ENCODE peak calls at places on chromosomes 1 and 21, in ten cellular contexts. One of them, this sample, is unnamed.

GRCh38 chr1:229557214-229557850 is 1.2 kb downstream of the ABCB10 start:
- DNase-seq in mammary epithelial cell: no peak
- DNase-seq in GM20000: peak; percentile 62
- DNase-seq in Kasumi-1: peak; percentile 28
- DNase-seq in nucleus accumbens: no peak
- DNase-seq in caudate nucleus: no peak
- DNase-seq in iPS-NIHi11: no peak
- DNase-seq in activated CD8-positive, alpha-beta memory T cell treated with anti-CD3 and anti-CD28 coated beads, Interleukin-2, amount 10 ng/mL, durations not matched to agents 7 days and 5 days: peak; percentile 52
- DNase-seq in lung microvascular endothelial cell: peak; percentile 52
- DNase-seq in AG08396: no peak
- DNase-seq in this sample: peak; percentile 39

GRCh38 chr1:62856964-62857363 is 73.0 kb downstream of the ATG4C start:
- DNase-seq in mammary epithelial cell: no peak
- DNase-seq in GM20000: no peak
- DNase-seq in Kasumi-1: no peak
- DNase-seq in nucleus accumbens: no peak
- DNase-seq in caudate nucleus: no peak
- DNase-seq in iPS-NIHi11: no peak
- DNase-seq in activated CD8-positive, alpha-beta memory T cell treated with anti-CD3 and anti-CD28 coated beads, Interleukin-2, amount 10 ng/mL, durations not matched to agents 7 days and 5 days: no peak
- DNase-seq in lung microvascular endothelial cell: no peak
- DNase-seq in AG08396: no peak
- DNase-seq in this sample: no peak

GRCh38 chr1:55172272-55172671 is 42.9 kb downstream of the USP24 start:
- DNase-seq in mammary epithelial cell: no peak
- DNase-seq in GM20000: no peak
- DNase-seq in Kasumi-1: no peak
- DNase-seq in nucleus accumbens: no peak
- DNase-seq in caudate nucleus: no peak
- DNase-seq in iPS-NIHi11: no peak
- DNase-seq in activated CD8-positive, alpha-beta memory T cell treated with anti-CD3 and anti-CD28 coated beads, Interleukin-2, amount 10 ng/mL, durations not matched to agents 7 days and 5 days: no peak
- DNase-seq in lung microvascular endothelial cell: no peak
- DNase-seq in AG08396: no peak
- DNase-seq in this sample: no peak

GRCh38 chr21:29025328-29025713 is 853 bp downstream of the USP16 start:
- DNase-seq in mammary epithelial cell: peak; percentile 35
- DNase-seq in GM20000: no peak
- DNase-seq in Kasumi-1: no peak
- DNase-seq in nucleus accumbens: no peak
- DNase-seq in caudate nucleus: no peak
- DNase-seq in iPS-NIHi11: no peak
- DNase-seq in activated CD8-positive, alpha-beta memory T cell treated with anti-CD3 and anti-CD28 coated beads, Interleukin-2, amount 10 ng/mL, durations not matched to agents 7 days and 5 days: no peak
- DNase-seq in lung microvascular endothelial cell: peak; percentile 46
- DNase-seq in AG08396: no peak
- DNase-seq in this sample: no peak

GRCh38 chr1:190747643-190748186 is 270.1 kb upstream of the BRINP3 start:
- DNase-seq in mammary epithelial cell: no peak
- DNase-seq in GM20000: no peak
- DNase-seq in Kasumi-1: no peak
- DNase-seq in nucleus accumbens: no peak
- DNase-seq in caudate nucleus: no peak
- DNase-seq in iPS-NIHi11: no peak
- DNase-seq in activated CD8-positive, alpha-beta memory T cell treated with anti-CD3 and anti-CD28 coated beads, Interleukin-2, amount 10 ng/mL, durations not matched to agents 7 days and 5 days: no peak
- DNase-seq in lung microvascular endothelial cell: peak; percentile 20
- DNase-seq in AG08396: no peak
- DNase-seq in this sample: no peak

GRCh38 chr1:247286134-247286670 is 30.3 kb downstream of the VN1R5 start:
- DNase-seq in mammary epithelial cell: no peak
- DNase-seq in GM20000: no peak
- DNase-seq in Kasumi-1: no peak
- DNase-seq in nucleus accumbens: no peak
- DNase-seq in caudate nucleus: no peak
- DNase-seq in iPS-NIHi11: no peak
- DNase-seq in activated CD8-positive, alpha-beta memory T cell treated with anti-CD3 and anti-CD28 coated beads, Interleukin-2, amount 10 ng/mL, durations not matched to agents 7 days and 5 days: no peak
- DNase-seq in lung microvascular endothelial cell: no peak
- DNase-seq in AG08396: no peak
- DNase-seq in this sample: no peak

GRCh38 chr1:119390499-119390898 is 21.9 kb downstream of the HAO2 start:
- DNase-seq in mammary epithelial cell: no peak
- DNase-seq in GM20000: no peak
- DNase-seq in Kasumi-1: no peak
- DNase-seq in nucleus accumbens: no peak
- DNase-seq in caudate nucleus: no peak
- DNase-seq in iPS-NIHi11: no peak
- DNase-seq in activated CD8-positive, alpha-beta memory T cell treated with anti-CD3 and anti-CD28 coated beads, Interleukin-2, amount 10 ng/mL, durations not matched to agents 7 days and 5 days: no peak
- DNase-seq in lung microvascular endothelial cell: no peak
- DNase-seq in AG08396: no peak
- DNase-seq in this sample: no peak

GRCh38 chr1:27656157-27656893 is 15.7 kb downstream of the IFI6 start:
- DNase-seq in mammary epithelial cell: peak; percentile 65
- DNase-seq in GM20000: no peak
- DNase-seq in Kasumi-1: peak; percentile 36
- DNase-seq in nucleus accumbens: no peak
- DNase-seq in caudate nucleus: no peak
- DNase-seq in iPS-NIHi11: peak; percentile 60
- DNase-seq in activated CD8-positive, alpha-beta memory T cell treated with anti-CD3 and anti-CD28 coated beads, Interleukin-2, amount 10 ng/mL, durations not matched to agents 7 days and 5 days: no peak
- DNase-seq in lung microvascular endothelial cell: peak; percentile 51
- DNase-seq in AG08396: peak; percentile 75
- DNase-seq in this sample: peak; percentile 39

GRCh38 chr1:25645641-25646400 is 29.2 kb downstream of the MAN1C1 start:
- DNase-seq in mammary epithelial cell: no peak
- DNase-seq in GM20000: no peak
- DNase-seq in Kasumi-1: no peak
- DNase-seq in nucleus accumbens: no peak
- DNase-seq in caudate nucleus: no peak
- DNase-seq in iPS-NIHi11: no peak
- DNase-seq in activated CD8-positive, alpha-beta memory T cell treated with anti-CD3 and anti-CD28 coated beads, Interleukin-2, amount 10 ng/mL, durations not matched to agents 7 days and 5 days: peak; percentile 35
- DNase-seq in lung microvascular endothelial cell: no peak
- DNase-seq in AG08396: no peak
- DNase-seq in this sample: no peak

GRCh38 chr1:69766431-69766830 is 198.7 kb downstream of the LRRC7 start:
- DNase-seq in mammary epithelial cell: no peak
- DNase-seq in GM20000: no peak
- DNase-seq in Kasumi-1: no peak
- DNase-seq in nucleus accumbens: no peak
- DNase-seq in caudate nucleus: no peak
- DNase-seq in iPS-NIHi11: no peak
- DNase-seq in activated CD8-positive, alpha-beta memory T cell treated with anti-CD3 and anti-CD28 coated beads, Interleukin-2, amount 10 ng/mL, durations not matched to agents 7 days and 5 days: no peak
- DNase-seq in lung microvascular endothelial cell: no peak
- DNase-seq in AG08396: no peak
- DNase-seq in this sample: no peak

GRCh38 chr21:45530423-45531113 is 11.7 kb downstream of the SLC19A1 start:
- DNase-seq in mammary epithelial cell: no peak
- DNase-seq in GM20000: no peak
- DNase-seq in Kasumi-1: no peak
- DNase-seq in nucleus accumbens: no peak
- DNase-seq in caudate nucleus: no peak
- DNase-seq in iPS-NIHi11: no peak
- DNase-seq in activated CD8-positive, alpha-beta memory T cell treated with anti-CD3 and anti-CD28 coated beads, Interleukin-2, amount 10 ng/mL, durations not matched to agents 7 days and 5 days: no peak
- DNase-seq in lung microvascular endothelial cell: no peak
- DNase-seq in AG08396: no peak
- DNase-seq in this sample: no peak

GRCh38 chr1:116737855-116738318 is 16.3 kb upstream of the CD2 start:
- DNase-seq in mammary epithelial cell: no peak
- DNase-seq in GM20000: peak; percentile 68
- DNase-seq in Kasumi-1: no peak
- DNase-seq in nucleus accumbens: no peak
- DNase-seq in caudate nucleus: no peak
- DNase-seq in iPS-NIHi11: no peak
- DNase-seq in activated CD8-positive, alpha-beta memory T cell treated with anti-CD3 and anti-CD28 coated beads, Interleukin-2, amount 10 ng/mL, durations not matched to agents 7 days and 5 days: peak; percentile 60
- DNase-seq in lung microvascular endothelial cell: no peak
- DNase-seq in AG08396: no peak
- DNase-seq in this sample: no peak

GRCh38 chr1:156646738-156647211 is 4.9 kb downstream of the BCAN start:
- DNase-seq in mammary epithelial cell: no peak
- DNase-seq in GM20000: no peak
- DNase-seq in Kasumi-1: no peak
- DNase-seq in nucleus accumbens: no peak
- DNase-seq in caudate nucleus: no peak
- DNase-seq in iPS-NIHi11: no peak
- DNase-seq in activated CD8-positive, alpha-beta memory T cell treated with anti-CD3 and anti-CD28 coated beads, Interleukin-2, amount 10 ng/mL, durations not matched to agents 7 days and 5 days: no peak
- DNase-seq in lung microvascular endothelial cell: no peak
- DNase-seq in AG08396: no peak
- DNase-seq in this sample: no peak

GRCh38 chr1:165683848-165684485 is 14.4 kb downstream of the ALDH9A1 start:
- DNase-seq in mammary epithelial cell: no peak
- DNase-seq in GM20000: no peak
- DNase-seq in Kasumi-1: no peak
- DNase-seq in nucleus accumbens: no peak
- DNase-seq in caudate nucleus: no peak
- DNase-seq in iPS-NIHi11: no peak
- DNase-seq in activated CD8-positive, alpha-beta memory T cell treated with anti-CD3 and anti-CD28 coated beads, Interleukin-2, amount 10 ng/mL, durations not matched to agents 7 days and 5 days: no peak
- DNase-seq in lung microvascular endothelial cell: no peak
- DNase-seq in AG08396: no peak
- DNase-seq in this sample: no peak

GRCh38 chr1:178031856-178032320 is 62.0 kb upstream of the RASAL2 start:
- DNase-seq in mammary epithelial cell: peak; percentile 71
- DNase-seq in GM20000: peak; percentile 85
- DNase-seq in Kasumi-1: peak; percentile 71
- DNase-seq in nucleus accumbens: peak; percentile 59
- DNase-seq in caudate nucleus: peak; percentile 26
- DNase-seq in iPS-NIHi11: peak; percentile 88
- DNase-seq in activated CD8-positive, alpha-beta memory T cell treated with anti-CD3 and anti-CD28 coated beads, Interleukin-2, amount 10 ng/mL, durations not matched to agents 7 days and 5 days: peak; percentile 41
- DNase-seq in lung microvascular endothelial cell: peak; percentile 95
- DNase-seq in AG08396: peak; percentile 90
- DNase-seq in this sample: peak; percentile 87

GRCh38 chr1:54600947-54601725 is 22.2 kb downstream of the FAM151A start:
- DNase-seq in mammary epithelial cell: no peak
- DNase-seq in GM20000: no peak
- DNase-seq in Kasumi-1: no peak
- DNase-seq in nucleus accumbens: no peak
- DNase-seq in caudate nucleus: no peak
- DNase-seq in iPS-NIHi11: no peak
- DNase-seq in activated CD8-positive, alpha-beta memory T cell treated with anti-CD3 and anti-CD28 coated beads, Interleukin-2, amount 10 ng/mL, durations not matched to agents 7 days and 5 days: no peak
- DNase-seq in lung microvascular endothelial cell: no peak
- DNase-seq in AG08396: no peak
- DNase-seq in this sample: no peak

GRCh38 chr1:236864996-236865877 is 70.1 kb downstream of the MTR start:
- DNase-seq in mammary epithelial cell: no peak
- DNase-seq in GM20000: no peak
- DNase-seq in Kasumi-1: no peak
- DNase-seq in nucleus accumbens: no peak
- DNase-seq in caudate nucleus: no peak
- DNase-seq in iPS-NIHi11: no peak
- DNase-seq in activated CD8-positive, alpha-beta memory T cell treated with anti-CD3 and anti-CD28 coated beads, Interleukin-2, amount 10 ng/mL, durations not matched to agents 7 days and 5 days: no peak
- DNase-seq in lung microvascular endothelial cell: no peak
- DNase-seq in AG08396: no peak
- DNase-seq in this sample: no peak

GRCh38 chr1:236541710-236542109 is 17.9 kb downstream of the LGALS8 start:
- DNase-seq in mammary epithelial cell: no peak
- DNase-seq in GM20000: no peak
- DNase-seq in Kasumi-1: no peak
- DNase-seq in nucleus accumbens: no peak
- DNase-seq in caudate nucleus: no peak
- DNase-seq in iPS-NIHi11: no peak
- DNase-seq in activated CD8-positive, alpha-beta memory T cell treated with anti-CD3 and anti-CD28 coated beads, Interleukin-2, amount 10 ng/mL, durations not matched to agents 7 days and 5 days: no peak
- DNase-seq in lung microvascular endothelial cell: no peak
- DNase-seq in AG08396: no peak
- DNase-seq in this sample: no peak

GRCh38 chr1:9628541-9629444 is 22.7 kb upstream of the PIK3CD start:
- DNase-seq in mammary epithelial cell: no peak
- DNase-seq in GM20000: peak; percentile 81
- DNase-seq in Kasumi-1: peak; percentile 24
- DNase-seq in nucleus accumbens: no peak
- DNase-seq in caudate nucleus: no peak
- DNase-seq in iPS-NIHi11: no peak
- DNase-seq in activated CD8-positive, alpha-beta memory T cell treated with anti-CD3 and anti-CD28 coated beads, Interleukin-2, amount 10 ng/mL, durations not matched to agents 7 days and 5 days: peak; percentile 92
- DNase-seq in lung microvascular endothelial cell: no peak
- DNase-seq in AG08396: no peak
- DNase-seq in this sample: peak; percentile 67

GRCh38 chr21:46173573-46173972 is 10.7 kb downstream of the SPATC1L start:
- DNase-seq in mammary epithelial cell: no peak
- DNase-seq in GM20000: no peak
- DNase-seq in Kasumi-1: no peak
- DNase-seq in nucleus accumbens: no peak
- DNase-seq in caudate nucleus: no peak
- DNase-seq in iPS-NIHi11: no peak
- DNase-seq in activated CD8-positive, alpha-beta memory T cell treated with anti-CD3 and anti-CD28 coated beads, Interleukin-2, amount 10 ng/mL, durations not matched to agents 7 days and 5 days: peak; percentile 19
- DNase-seq in lung microvascular endothelial cell: no peak
- DNase-seq in AG08396: no peak
- DNase-seq in this sample: no peak

GRCh38 chr1:207333620-207334019 is 12.1 kb downstream of the CD55 start:
- DNase-seq in mammary epithelial cell: no peak
- DNase-seq in GM20000: no peak
- DNase-seq in Kasumi-1: no peak
- DNase-seq in nucleus accumbens: no peak
- DNase-seq in caudate nucleus: no peak
- DNase-seq in iPS-NIHi11: no peak
- DNase-seq in activated CD8-positive, alpha-beta memory T cell treated with anti-CD3 and anti-CD28 coated beads, Interleukin-2, amount 10 ng/mL, durations not matched to agents 7 days and 5 days: no peak
- DNase-seq in lung microvascular endothelial cell: no peak
- DNase-seq in AG08396: no peak
- DNase-seq in this sample: no peak

GRCh38 chr1:39755965-39756659 is 15.0 kb downstream of the OXCT2 start:
- DNase-seq in mammary epithelial cell: no peak
- DNase-seq in GM20000: no peak
- DNase-seq in Kasumi-1: no peak
- DNase-seq in nucleus accumbens: no peak
- DNase-seq in caudate nucleus: no peak
- DNase-seq in iPS-NIHi11: no peak
- DNase-seq in activated CD8-positive, alpha-beta memory T cell treated with anti-CD3 and anti-CD28 coated beads, Interleukin-2, amount 10 ng/mL, durations not matched to agents 7 days and 5 days: no peak
- DNase-seq in lung microvascular endothelial cell: peak; percentile 60
- DNase-seq in AG08396: no peak
- DNase-seq in this sample: no peak

GRCh38 chr1:155966135-155966534 is 12.2 kb downstream of the ARHGEF2 start:
- DNase-seq in mammary epithelial cell: no peak
- DNase-seq in GM20000: no peak
- DNase-seq in Kasumi-1: no peak
- DNase-seq in nucleus accumbens: no peak
- DNase-seq in caudate nucleus: no peak
- DNase-seq in iPS-NIHi11: no peak
- DNase-seq in activated CD8-positive, alpha-beta memory T cell treated with anti-CD3 and anti-CD28 coated beads, Interleukin-2, amount 10 ng/mL, durations not matched to agents 7 days and 5 days: no peak
- DNase-seq in lung microvascular endothelial cell: no peak
- DNase-seq in AG08396: no peak
- DNase-seq in this sample: peak; percentile 32

GRCh38 chr1:37478451-37478871 is 4.1 kb downstream of the ZC3H12A start:
- DNase-seq in mammary epithelial cell: peak; percentile 78
- DNase-seq in GM20000: no peak
- DNase-seq in Kasumi-1: peak; percentile 24
- DNase-seq in nucleus accumbens: no peak
- DNase-seq in caudate nucleus: no peak
- DNase-seq in iPS-NIHi11: no peak
- DNase-seq in activated CD8-positive, alpha-beta memory T cell treated with anti-CD3 and anti-CD28 coated beads, Interleukin-2, amount 10 ng/mL, durations not matched to agents 7 days and 5 days: peak; percentile 64
- DNase-seq in lung microvascular endothelial cell: no peak
- DNase-seq in AG08396: peak; percentile 65
- DNase-seq in this sample: no peak

GRCh38 chr21:15722591-15723324 is 7.0 kb upstream of the USP25 start:
- DNase-seq in mammary epithelial cell: peak; percentile 11
- DNase-seq in GM20000: no peak
- DNase-seq in Kasumi-1: no peak
- DNase-seq in nucleus accumbens: no peak
- DNase-seq in caudate nucleus: no peak
- DNase-seq in iPS-NIHi11: peak; percentile 59
- DNase-seq in activated CD8-positive, alpha-beta memory T cell treated with anti-CD3 and anti-CD28 coated beads, Interleukin-2, amount 10 ng/mL, durations not matched to agents 7 days and 5 days: no peak
- DNase-seq in lung microvascular endothelial cell: no peak
- DNase-seq in AG08396: no peak
- DNase-seq in this sample: no peak

GRCh38 chr1:173206816-173207595 is at the start of gene TNFSF4:
- DNase-seq in mammary epithelial cell: no peak
- DNase-seq in GM20000: no peak
- DNase-seq in Kasumi-1: peak; percentile 88
- DNase-seq in nucleus accumbens: no peak
- DNase-seq in caudate nucleus: no peak
- DNase-seq in iPS-NIHi11: no peak
- DNase-seq in activated CD8-positive, alpha-beta memory T cell treated with anti-CD3 and anti-CD28 coated beads, Interleukin-2, amount 10 ng/mL, durations not matched to agents 7 days and 5 days: no peak
- DNase-seq in lung microvascular endothelial cell: no peak
- DNase-seq in AG08396: no peak
- DNase-seq in this sample: peak; percentile 94

GRCh38 chr1:57067863-57068262 is 102.0 kb upstream of the C8B start:
- DNase-seq in mammary epithelial cell: no peak
- DNase-seq in GM20000: no peak
- DNase-seq in Kasumi-1: no peak
- DNase-seq in nucleus accumbens: no peak
- DNase-seq in caudate nucleus: no peak
- DNase-seq in iPS-NIHi11: no peak
- DNase-seq in activated CD8-positive, alpha-beta memory T cell treated with anti-CD3 and anti-CD28 coated beads, Interleukin-2, amount 10 ng/mL, durations not matched to agents 7 days and 5 days: no peak
- DNase-seq in lung microvascular endothelial cell: no peak
- DNase-seq in AG08396: no peak
- DNase-seq in this sample: no peak

GRCh38 chr1:156076609-156077429 is 5.4 kb downstream of the MEX3A start:
- DNase-seq in mammary epithelial cell: no peak
- DNase-seq in GM20000: peak; percentile 94
- DNase-seq in Kasumi-1: no peak
- DNase-seq in nucleus accumbens: no peak
- DNase-seq in caudate nucleus: no peak
- DNase-seq in iPS-NIHi11: peak; percentile 41
- DNase-seq in activated CD8-positive, alpha-beta memory T cell treated with anti-CD3 and anti-CD28 coated beads, Interleukin-2, amount 10 ng/mL, durations not matched to agents 7 days and 5 days: no peak
- DNase-seq in lung microvascular endothelial cell: peak; percentile 32
- DNase-seq in AG08396: no peak
- DNase-seq in this sample: no peak